ENCODE peak calls at places on chromosomes 13 and 19, in four cellular contexts. One of them, this sample, is unnamed.
A peak's percentile ranks its signal among the peaks of the same experiment; 100 is the strongest.

GRCh38 chr13:53042897-53043296 is 14.3 kb downstream of the OLFM4 start:
- DNase-seq in prostate gland: no peak
- DNase-seq in tibial artery: no peak
- DNase-seq in thoracic aorta: no peak
- DNase-seq in this sample: no peak

GRCh38 chr13:26601669-26602068 is 44.2 kb downstream of the WASF3 start:
- DNase-seq in prostate gland: no peak
- DNase-seq in tibial artery: no peak
- DNase-seq in thoracic aorta: no peak
- DNase-seq in this sample: peak; percentile 30

GRCh38 chr13:75685239-75685697 is 49.1 kb downstream of the LMO7 start:
- DNase-seq in prostate gland: peak; percentile 44
- DNase-seq in tibial artery: no peak
- DNase-seq in thoracic aorta: no peak
- DNase-seq in this sample: peak; percentile 87

GRCh38 chr19:15154002-15154612 is 46.7 kb downstream of the NOTCH3 start:
- DNase-seq in prostate gland: no peak
- DNase-seq in tibial artery: no peak
- DNase-seq in thoracic aorta: no peak
- DNase-seq in this sample: peak; percentile 57

GRCh38 chr19:33063356-33064116 is 1.2 kb downstream of the RHPN2 start:
- DNase-seq in prostate gland: peak; percentile 48
- DNase-seq in tibial artery: no peak
- DNase-seq in thoracic aorta: no peak
- DNase-seq in this sample: peak; percentile 21

GRCh38 chr19:44574201-44574950 is 39.0 kb upstream of the IGSF23 start:
- DNase-seq in prostate gland: no peak
- DNase-seq in tibial artery: no peak
- DNase-seq in thoracic aorta: no peak
- DNase-seq in this sample: no peak

GRCh38 chr19:2288743-2289713 is 7.1 kb upstream of the PEAK3 start:
- DNase-seq in prostate gland: no peak
- DNase-seq in tibial artery: no peak
- DNase-seq in thoracic aorta: no peak
- DNase-seq in this sample: no peak

GRCh38 chr13:113535381-113535781 is 44.9 kb upstream of the DCUN1D2 start:
- DNase-seq in prostate gland: no peak
- DNase-seq in tibial artery: no peak
- DNase-seq in thoracic aorta: no peak
- DNase-seq in this sample: no peak

GRCh38 chr19:50046649-50047503 is 21.1 kb downstream of the ZNF473 start:
- DNase-seq in prostate gland: peak; percentile 43
- DNase-seq in tibial artery: peak; percentile 66
- DNase-seq in thoracic aorta: peak; percentile 43
- DNase-seq in this sample: peak; percentile 21

GRCh38 chr19:37986048-37986750 is 79.2 kb downstream of the SIPA1L3 start:
- DNase-seq in prostate gland: no peak
- DNase-seq in tibial artery: no peak
- DNase-seq in thoracic aorta: no peak
- DNase-seq in this sample: no peak
- H3K4me3 ChIP-seq in prostate gland: no peak overlapping the region
- H3K4me3 ChIP-seq in tibial artery: no peak overlapping the region
- H3K4me3 ChIP-seq in thoracic aorta: no peak overlapping the region
- H3K4me3 ChIP-seq in this sample: no peak overlapping the region

GRCh38 chr13:98279473-98280175 is 102.6 kb upstream of the RNF113B start:
- DNase-seq in prostate gland: no peak
- DNase-seq in tibial artery: no peak
- DNase-seq in thoracic aorta: no peak
- DNase-seq in this sample: no peak
- H3K4me3 ChIP-seq in prostate gland: no peak overlapping the region
- H3K4me3 ChIP-seq in tibial artery: no peak overlapping the region
- H3K4me3 ChIP-seq in thoracic aorta: no peak overlapping the region
- H3K4me3 ChIP-seq in this sample: no peak overlapping the region

GRCh38 chr19:8526345-8527062 is 12.5 kb upstream of the ZNF414 start:
- DNase-seq in prostate gland: peak; percentile 91
- DNase-seq in tibial artery: peak; percentile 87
- DNase-seq in thoracic aorta: peak; percentile 77
- DNase-seq in this sample: peak; percentile 91

GRCh38 chr19:8528500-8528899 is 14.5 kb upstream of the ZNF414 start:
- DNase-seq in prostate gland: no peak
- DNase-seq in tibial artery: no peak
- DNase-seq in thoracic aorta: no peak
- DNase-seq in this sample: no peak

GRCh38 chr19:8529369-8530006 is 15.5 kb upstream of the ZNF414 start:
- DNase-seq in prostate gland: no peak
- DNase-seq in tibial artery: no peak
- DNase-seq in thoracic aorta: no peak
- DNase-seq in this sample: no peak

GRCh38 chr19:8530061-8530679 is 16.2 kb upstream of the ZNF414 start:
- DNase-seq in prostate gland: no peak
- DNase-seq in tibial artery: no peak
- DNase-seq in thoracic aorta: no peak
- DNase-seq in this sample: no peak

DNA sequence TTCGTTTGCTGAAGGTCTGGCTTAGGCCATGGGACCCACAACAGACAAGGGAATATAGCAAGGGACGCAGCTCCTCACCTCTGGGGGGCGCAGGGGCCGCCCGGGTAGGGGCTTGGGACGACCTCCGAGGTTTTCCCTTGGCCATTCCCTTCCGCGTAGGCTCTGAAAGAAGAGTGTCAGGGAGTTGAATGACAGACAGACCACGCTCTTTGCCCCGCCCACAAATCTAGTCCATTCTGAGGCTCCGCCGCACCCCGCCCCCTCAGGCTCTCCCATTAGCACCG is 11.4 kb upstream of the ZNF414 start:
- DNase-seq in prostate gland: no peak
- DNase-seq in tibial artery: no peak
- DNase-seq in thoracic aorta: no peak
- DNase-seq in this sample: no peak
- H3K4me3 ChIP-seq in prostate gland: peak overlapping the region; percentile 73
- H3K4me3 ChIP-seq in tibial artery: peak overlapping the region; percentile 71
- H3K4me3 ChIP-seq in thoracic aorta: peak overlapping the region; percentile 84
- H3K4me3 ChIP-seq in this sample: peak overlapping the region; percentile 66

DNA sequence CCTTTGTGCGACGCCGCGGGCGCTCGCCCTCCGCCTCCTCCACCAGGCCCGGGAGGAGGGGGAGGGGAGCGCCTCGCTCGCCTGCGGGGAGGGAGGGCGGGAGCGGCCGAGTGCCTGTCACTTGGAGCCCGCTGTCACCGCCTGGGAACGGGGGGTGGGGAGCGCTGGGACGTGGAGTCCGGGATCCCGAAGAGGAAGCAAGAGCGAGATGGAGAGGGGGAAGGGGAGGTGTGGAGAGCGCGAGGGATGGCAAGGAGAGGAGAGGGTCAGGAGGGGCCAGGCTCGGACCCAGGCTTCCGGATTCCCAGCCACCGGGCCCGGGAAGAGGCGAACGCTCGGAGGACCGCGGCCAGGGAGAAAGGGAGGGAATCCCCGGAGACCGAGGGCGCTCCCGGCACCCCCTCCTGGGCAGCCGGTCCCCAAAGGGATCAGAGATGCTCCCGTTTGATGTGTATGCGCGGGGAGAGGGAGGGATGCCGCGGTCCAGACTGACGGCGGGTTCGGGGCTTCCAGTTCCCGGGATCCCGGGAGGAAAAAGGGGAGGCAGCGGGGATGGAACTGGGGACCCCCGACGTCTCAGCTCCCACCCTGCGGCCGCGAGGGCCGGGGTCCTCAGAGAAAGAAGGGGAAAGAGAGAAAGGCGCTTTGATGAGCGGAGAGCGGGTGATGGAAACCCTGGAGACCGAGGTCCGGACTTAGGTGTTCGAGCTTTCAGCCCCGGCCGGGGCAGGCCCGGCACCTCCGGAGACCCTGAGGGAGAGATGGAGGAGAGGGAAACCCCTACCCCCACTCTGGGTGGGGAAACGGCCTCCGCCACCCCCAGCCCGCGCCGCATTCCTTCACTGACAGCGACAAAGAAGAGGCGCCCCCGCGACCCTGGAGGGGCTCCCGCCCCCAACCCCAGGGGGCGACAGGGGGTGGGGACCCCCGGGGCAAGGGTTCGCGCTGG is 4.7 kb upstream of the DPF1 start:
- DNase-seq in prostate gland: no peak
- DNase-seq in tibial artery: no peak
- DNase-seq in thoracic aorta: no peak
- DNase-seq in this sample: no peak
- H3K4me3 ChIP-seq in prostate gland: no peak overlapping the region
- H3K4me3 ChIP-seq in tibial artery: no peak overlapping the region
- H3K4me3 ChIP-seq in thoracic aorta: peak overlapping the region; percentile 49
- H3K4me3 ChIP-seq in this sample: peak overlapping the region; percentile 47

GRCh38 chr13:64680739-64681138 is 2549.4 kb downstream of the PCDH9 start:
- DNase-seq in prostate gland: no peak
- DNase-seq in tibial artery: no peak
- DNase-seq in thoracic aorta: no peak
- DNase-seq in this sample: no peak

GRCh38 chr13:64672751-64673150 is 2557.4 kb downstream of the PCDH9 start:
- DNase-seq in prostate gland: no peak
- DNase-seq in tibial artery: no peak
- DNase-seq in thoracic aorta: no peak
- DNase-seq in this sample: no peak

GRCh38 chr13:64675256-64675892 is 2554.8 kb downstream of the PCDH9 start:
- DNase-seq in prostate gland: no peak
- DNase-seq in tibial artery: no peak
- DNase-seq in thoracic aorta: no peak
- DNase-seq in this sample: no peak
- H3K4me3 ChIP-seq in prostate gland: no peak overlapping the region
- H3K4me3 ChIP-seq in tibial artery: no peak overlapping the region
- H3K4me3 ChIP-seq in thoracic aorta: no peak overlapping the region
- H3K4me3 ChIP-seq in this sample: no peak overlapping the region

GRCh38 chr13:109769921-109770320 is 16.5 kb downstream of the IRS2 start:
- DNase-seq in prostate gland: no peak
- DNase-seq in tibial artery: no peak
- DNase-seq in thoracic aorta: no peak
- DNase-seq in this sample: no peak
- H3K4me3 ChIP-seq in prostate gland: no peak overlapping the region
- H3K4me3 ChIP-seq in tibial artery: no peak overlapping the region
- H3K4me3 ChIP-seq in thoracic aorta: no peak overlapping the region
- H3K4me3 ChIP-seq in this sample: no peak overlapping the region

GRCh38 chr19:17687857-17688784 is at the start of gene UNC13A:
- DNase-seq in prostate gland: no peak
- DNase-seq in tibial artery: no peak
- DNase-seq in thoracic aorta: no peak
- DNase-seq in this sample: peak; percentile 28
- H3K4me3 ChIP-seq in prostate gland: no peak within 1 kb of the TSS
- H3K4me3 ChIP-seq in tibial artery: peak within 1 kb of the TSS; percentile 27
- H3K4me3 ChIP-seq in thoracic aorta: peak within 1 kb of the TSS; percentile 63
- H3K4me3 ChIP-seq in this sample: no peak within 1 kb of the TSS

DNA sequence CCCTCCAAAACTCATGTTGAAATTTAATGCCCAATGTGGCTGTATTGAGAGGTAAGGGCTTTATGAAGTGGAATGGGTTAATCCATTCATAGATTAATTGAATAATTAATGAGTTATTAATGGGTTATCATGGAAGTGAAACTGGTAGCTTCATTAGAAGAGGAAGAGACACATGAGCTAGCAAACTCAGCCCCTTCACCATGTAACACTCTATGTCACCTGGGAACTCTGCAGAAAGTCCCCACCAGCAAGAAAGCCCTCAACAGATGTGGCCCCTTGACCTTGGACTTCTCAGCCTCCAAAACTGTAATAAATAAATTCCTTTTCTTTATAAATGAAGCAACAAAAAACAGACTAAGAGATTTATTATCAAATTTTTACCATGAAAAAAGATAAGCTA is 223.5 kb downstream of the KLF12 start:
- DNase-seq in prostate gland: no peak
- DNase-seq in tibial artery: no peak
- DNase-seq in thoracic aorta: no peak
- DNase-seq in this sample: no peak
- H3K4me3 ChIP-seq in prostate gland: no peak overlapping the region
- H3K4me3 ChIP-seq in tibial artery: no peak overlapping the region
- H3K4me3 ChIP-seq in thoracic aorta: no peak overlapping the region
- H3K4me3 ChIP-seq in this sample: no peak overlapping the region

GRCh38 chr19:46428278-46429141 is at the start of gene PNMA8C:
- DNase-seq in prostate gland: no peak
- DNase-seq in tibial artery: peak; percentile 62
- DNase-seq in thoracic aorta: peak; percentile 66
- DNase-seq in this sample: no peak
- H3K4me3 ChIP-seq in prostate gland: no peak within 1 kb of the TSS
- H3K4me3 ChIP-seq in tibial artery: peak within 1 kb of the TSS; percentile 44
- H3K4me3 ChIP-seq in thoracic aorta: peak within 1 kb of the TSS; percentile 76
- H3K4me3 ChIP-seq in this sample: peak within 1 kb of the TSS; percentile 15

GRCh38 chr19:35641515-35642151 is at the start of gene ETV2:
- DNase-seq in prostate gland: no peak
- DNase-seq in tibial artery: no peak
- DNase-seq in thoracic aorta: no peak
- DNase-seq in this sample: peak; percentile 57
- H3K4me3 ChIP-seq in prostate gland: no peak within 1 kb of the TSS
- H3K4me3 ChIP-seq in tibial artery: no peak within 1 kb of the TSS
- H3K4me3 ChIP-seq in thoracic aorta: no peak within 1 kb of the TSS
- H3K4me3 ChIP-seq in this sample: no peak within 1 kb of the TSS